ENCODE peak calls at places on chromosomes 1 and 21, in four cellular contexts. T, K, I and L are unnamed samples.

GRCh38 chr1:66686406-66686805 is 65.9 kb upstream of the DYNLT5 start:
- DNase-seq in T (no peak), K (no peak), I (no peak), L (no peak)

GRCh38 chr1:151711940-151712339 is 4.7 kb downstream of the CELF3 start:
- DNase-seq in T (no peak), K (no peak), I (no peak), L (no peak)

GRCh38 chr1:236836157-236836556 is 41.1 kb downstream of the MTR start:
- DNase-seq in T (no peak), K (no peak), I (no peak), L (no peak)

GRCh38 chr21:16366207-16366606 is 636.4 kb downstream of the USP25 start:
- DNase-seq in T (no peak), K (no peak), I (no peak), L (no peak)

GRCh38 chr1:27504588-27505419 is 14.8 kb upstream of the WASF2 start:
- DNase-seq in K (peak; percentile 80), T (no peak), I (peak; percentile 49), L (peak; percentile 67)

GRCh38 chr1:111227875-111228747 is 598 bp downstream of the CHI3L2 start:
- DNase-seq in T (no peak), K (no peak), I (peak; percentile 93), L (no peak)

GRCh38 chr1:36165145-36165544 is 9.2 kb downstream of the MAP7D1 start:
- DNase-seq in K (no peak), I (no peak), T (no peak), L (no peak)

GRCh38 chr1:37764888-37765441 is at the start of gene EPHA10:
- DNase-seq in I (no peak), K (peak; percentile 92), T (no peak), L (peak; percentile 61)

GRCh38 chr1:232131715-232132391 is 498.1 kb downstream of the SIPA1L2 start:
- DNase-seq in K (no peak), T (no peak), I (no peak), L (no peak)

GRCh38 chr1:22689505-22689904 is 21.1 kb upstream of the EPHB2 start:
- DNase-seq in K (no peak), T (no peak), I (peak; percentile 96), L (no peak)

GRCh38 chr1:7425229-7425628 is 345.9 kb upstream of the VAMP3 start:
- DNase-seq in K (no peak), T (no peak), I (no peak), L (no peak)

GRCh38 chr1:11013160-11013531 is 692 bp downstream of the TARDBP start:
- DNase-seq in K (no peak), T (no peak), I (peak; percentile 14), L (no peak)

GRCh38 chr21:27648560-27648959 is 681.7 kb upstream of the ADAMTS5 start:
- DNase-seq in I (peak; percentile 90), T (no peak), K (no peak), L (no peak)

GRCh38 chr1:20483833-20484525 is 2.0 kb downstream of the CAMK2N1 start:
- DNase-seq in K (peak; percentile 61), I (peak; percentile 22), T (peak; percentile 46), L (peak; percentile 81)

GRCh38 chr1:117633936-117634335 is 28.1 kb downstream of the TENT5C start:
- DNase-seq in I (no peak), K (no peak), T (no peak), L (no peak)

GRCh38 chr1:90579212-90579802 is 137.8 kb downstream of the BARHL2 start:
- DNase-seq in I (peak; percentile 40), T (peak; percentile 43), K (no peak), L (no peak)

GRCh38 chr21:31714741-31715365 is 17.1 kb downstream of the SCAF4 start:
- DNase-seq in K (no peak), T (no peak), I (no peak), L (no peak)

GRCh38 chr1:220787069-220787614 is 429 bp downstream of the MTARC1 start:
- DNase-seq in K (peak; percentile 67), I (no peak), T (no peak), L (no peak)

GRCh38 chr1:209885403-209886218 is 52.4 kb upstream of the SYT14 start:
- DNase-seq in K (no peak), T (no peak), I (no peak), L (no peak)

GRCh38 chr21:14448784-14449183 is 65.8 kb upstream of the HSPA13 start:
- DNase-seq in K (no peak), I (no peak), T (no peak), L (no peak)

GRCh38 chr1:86696522-86696921 is 7.9 kb upstream of the SH3GLB1 start:
- DNase-seq in K (no peak), T (no peak), I (peak; percentile 28), L (no peak)

GRCh38 chr1:88777604-88778149 is 93.6 kb downstream of the PKN2 start:
- DNase-seq in T (no peak), I (no peak), K (peak; percentile 50), L (peak; percentile 34)

GRCh38 chr1:193237381-193237978 is 51.1 kb upstream of the B3GALT2 start:
- DNase-seq in T (no peak), K (no peak), I (no peak), L (no peak)

DNA sequence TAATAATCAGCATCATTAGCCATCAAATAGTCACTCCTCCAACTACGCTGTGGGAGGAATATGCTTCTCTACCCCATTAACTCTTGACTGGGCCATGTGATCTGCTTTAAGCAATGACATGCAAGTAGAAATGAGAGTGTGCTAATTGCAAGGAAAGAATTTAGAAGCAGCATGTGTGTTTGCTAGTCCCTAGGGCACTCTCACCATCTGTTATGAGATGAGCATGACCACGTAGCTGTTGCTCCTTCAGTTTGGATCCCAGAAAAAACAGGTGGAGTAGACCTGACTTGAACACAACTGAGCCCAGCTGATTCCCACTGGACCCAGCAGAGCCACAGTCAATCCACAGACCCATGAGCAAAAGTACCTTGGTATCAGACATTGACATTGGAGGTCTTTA is 19.7 kb upstream of the RGS7 start:
- DNase-seq in T (no peak), I (no peak), K (no peak), L (no peak)
- H3K23ac ChIP-seq in T (no peak overlapping the region), I (no peak overlapping the region), K (no peak overlapping the region), L (no peak overlapping the region)

DNA sequence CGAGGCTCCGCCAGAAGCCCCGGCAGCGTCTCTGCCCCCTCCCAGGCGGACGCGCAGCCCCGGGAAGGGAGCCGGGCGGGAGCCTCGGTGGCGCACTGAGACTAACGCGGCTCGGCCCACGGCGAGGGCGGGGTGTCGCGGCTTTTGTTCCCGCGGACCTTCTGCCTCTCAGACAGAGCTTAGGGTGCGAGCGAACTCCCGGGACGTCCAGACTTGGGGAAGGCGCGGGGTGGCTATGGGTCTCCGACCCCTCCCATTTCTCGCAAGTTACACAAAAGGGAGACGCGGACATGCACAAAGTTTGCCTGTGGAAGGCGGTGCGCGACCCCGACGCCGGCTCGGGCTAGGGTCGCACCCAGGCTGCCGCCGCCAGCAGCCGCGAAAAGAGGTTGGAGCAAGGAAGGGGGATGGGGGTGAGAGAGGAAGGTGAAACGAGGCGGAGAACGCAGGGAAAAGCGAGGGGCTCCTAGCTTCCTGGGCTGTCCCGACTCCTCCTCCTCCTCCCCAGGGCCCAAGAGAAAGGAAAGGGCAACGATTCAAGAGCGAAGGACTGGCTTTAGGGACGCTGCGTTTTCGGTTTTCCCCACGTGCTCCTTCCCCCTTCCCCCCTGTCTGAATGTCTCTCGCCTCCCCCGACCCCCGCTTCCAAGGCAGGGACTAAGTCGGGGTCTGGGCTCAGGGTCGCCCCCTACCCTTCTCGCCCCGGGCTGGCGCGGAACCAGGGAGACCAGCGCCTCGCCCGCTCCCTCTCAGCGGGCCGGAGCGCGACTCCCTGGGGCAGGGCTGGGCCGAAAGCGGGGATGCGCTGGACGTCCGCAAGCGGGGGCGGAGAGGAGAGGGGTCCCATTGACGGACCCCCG is 729 bp downstream of the APP start:
- DNase-seq in I (peak; percentile 65), K (peak; percentile 37), T (peak; percentile 58), L (peak; percentile 63)
- H3K23ac ChIP-seq in I (peak overlapping the region; percentile 98), K (no peak overlapping the region), T (peak overlapping the region; percentile 98), L (no peak overlapping the region)

GRCh38 chr1:115459161-115459560 is 121.1 kb upstream of the NGF start:
- DNase-seq in I (no peak), K (no peak), T (no peak), L (no peak)
- H3K23ac ChIP-seq in I (no peak overlapping the region), K (no peak overlapping the region), T (no peak overlapping the region), L (no peak overlapping the region)

GRCh38 chr1:39416609-39417008 is 74.8 kb upstream of the BMP8A start:
- DNase-seq in K (no peak), T (no peak), I (no peak), L (no peak)

GRCh38 chr1:39411526-39411925 is 79.9 kb upstream of the BMP8A start:
- DNase-seq in T (no peak), I (peak; percentile 71), K (no peak), L (no peak)

GRCh38 chr1:39412079-39412478 is 79.4 kb upstream of the BMP8A start:
- DNase-seq in I (no peak), T (no peak), K (no peak), L (no peak)

GRCh38 chr1:39412892-39413291 is 78.5 kb upstream of the BMP8A start:
- DNase-seq in I (no peak), T (no peak), K (no peak), L (no peak)

GRCh38 chr1:39413902-39414528 is 77.4 kb upstream of the BMP8A start:
- DNase-seq in I (no peak), K (no peak), T (no peak), L (no peak)
- H3K23ac ChIP-seq in I (no peak overlapping the region), K (no peak overlapping the region), T (peak overlapping the region; percentile 52), L (no peak overlapping the region)

DNA sequence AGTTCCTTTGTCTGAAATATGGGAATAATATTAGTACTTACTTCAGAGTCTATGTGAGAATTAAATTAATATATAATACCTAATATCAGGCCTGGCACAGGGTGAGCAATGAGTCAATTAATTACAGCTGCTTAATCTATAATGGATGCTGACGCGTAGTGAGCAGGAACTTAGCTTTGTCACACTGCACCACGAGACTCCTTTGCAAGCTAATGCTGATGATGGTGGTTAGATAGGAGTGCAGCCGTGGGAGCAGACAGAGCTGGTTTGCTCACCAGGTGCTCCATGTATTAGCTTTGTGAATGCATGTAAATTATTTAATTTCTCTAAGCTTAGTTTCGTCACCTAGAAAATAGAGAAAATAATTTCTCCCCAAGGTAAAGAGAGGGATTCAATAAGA is 35.1 kb downstream of the KCNJ15 start:
- DNase-seq in I (no peak), K (no peak), T (no peak), L (no peak)
- H3K23ac ChIP-seq in I (no peak overlapping the region), K (no peak overlapping the region), T (no peak overlapping the region), L (no peak overlapping the region)

GRCh38 chr1:109532365-109533136 is 7.1 kb upstream of the GPR61 start:
- DNase-seq in T (peak; percentile 79), K (peak; percentile 91), I (peak; percentile 68), L (peak; percentile 97)

GRCh38 chr1:109530457-109531204 is 9.0 kb upstream of the GPR61 start:
- DNase-seq in T (no peak), I (no peak), K (no peak), L (no peak)

GRCh38 chr1:109531826-109532364 is 7.8 kb upstream of the GPR61 start:
- DNase-seq in T (no peak), K (no peak), I (no peak), L (no peak)

GRCh38 chr1:109529895-109530456 is 9.7 kb upstream of the GPR61 start:
- DNase-seq in I (no peak), T (no peak), K (no peak), L (no peak)

DNA sequence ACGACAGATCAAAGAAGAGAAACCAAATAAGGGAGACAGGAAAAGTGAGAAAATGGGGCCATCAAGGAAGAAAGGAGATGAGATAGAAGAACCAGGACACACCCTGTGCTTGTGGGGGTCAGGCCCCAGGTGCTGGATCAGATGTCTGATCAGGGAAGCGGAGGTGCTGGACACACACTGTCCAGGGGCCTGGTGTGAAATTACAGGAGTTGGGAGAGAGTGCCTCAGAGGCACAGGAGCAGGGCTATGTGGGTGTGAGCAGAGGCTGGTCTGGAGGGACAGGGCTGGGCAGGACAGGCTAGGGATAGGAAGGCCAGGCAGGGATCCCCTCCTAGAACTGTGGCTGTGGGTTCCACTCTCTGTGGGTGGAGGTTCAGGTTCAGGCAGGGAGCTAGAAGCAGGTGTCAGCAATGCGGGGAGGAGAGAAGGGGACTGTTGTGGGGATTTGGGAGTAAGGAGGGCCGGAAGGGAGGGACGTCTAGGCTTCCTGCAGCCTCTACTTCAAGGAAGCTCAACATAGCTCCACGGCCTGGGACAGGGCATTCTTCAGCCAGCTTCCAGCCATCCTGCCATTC is 8.4 kb upstream of the GPR61 start:
- DNase-seq in T (no peak), K (no peak), I (no peak), L (no peak)
- H3K23ac ChIP-seq in T (no peak overlapping the region), K (no peak overlapping the region), I (no peak overlapping the region), L (no peak overlapping the region)